ENCODE peak calls at places on chromosomes 7 and 10, in seven cellular contexts. A is fibroblast of lung; R is epithelial cell of esophagus; E is Ammon's horn; D is stimulated activated CD8-positive, alpha-beta memory T cell treated with anti-CD3 and anti-CD28 coated beads, Interleukin-15, amount 100 ng/mL, for 48 hours; U is cardiac muscle cell; O is pancreas. G is an unnamed sample.

GRCh38 chr7:82699773-82700186 is 256.2 kb upstream of the CACNA2D1 start:
- DNase-seq in O (no peak), R (peak; percentile 94), D (no peak), U (no peak), E (no peak), A (peak; percentile 81), G (peak; percentile 97)

GRCh38 chr7:101950450-101951119 is 133.2 kb downstream of the CUX1 start:
- DNase-seq in U (no peak), D (no peak), A (peak; percentile 71), O (no peak), R (no peak), E (no peak), G (no peak)

GRCh38 chr7:120168066-120168465 is 104.9 kb upstream of the KCND2 start:
- DNase-seq in U (no peak), D (no peak), E (no peak), O (no peak), A (peak; percentile 7), R (peak; percentile 60), G (no peak)

GRCh38 chr7:117582219-117582704 is 102.4 kb downstream of the CFTR start:
- DNase-seq in U (peak; percentile 62), D (no peak), R (peak; percentile 58), O (no peak), E (no peak), A (peak; percentile 92), G (peak; percentile 35)

GRCh38 chr10:72540193-72540807 is 85.6 kb downstream of the MICU1 start:
- DNase-seq in U (no peak), D (no peak), O (no peak), A (no peak), R (no peak), E (no peak), G (peak; percentile 8)

GRCh38 chr7:76330673-76331072 is 28.1 kb downstream of the YWHAG start:
- DNase-seq in O (no peak), E (no peak), A (no peak), U (no peak), R (no peak), D (no peak), G (no peak)

GRCh38 chr7:151673216-151673615 is 153.5 kb upstream of the RHEB start:
- DNase-seq in A (no peak), E (no peak), R (no peak), D (no peak), O (no peak), U (peak; percentile 32), G (no peak)

GRCh38 chr7:23205861-23206510 is 24.1 kb downstream of the NUP42 start:
- DNase-seq in A (peak; percentile 10), D (no peak), O (no peak), R (peak; percentile 23), E (no peak), U (no peak), G (peak; percentile 84)

GRCh38 chr10:93997546-93997945 is 3.8 kb downstream of the PLCE1 start:
- DNase-seq in E (no peak), A (no peak), D (no peak), U (no peak), O (no peak), R (no peak), G (no peak)

GRCh38 chr7:48887500-48887899 is 36.8 kb upstream of the CDC14C start:
- DNase-seq in R (peak; percentile 56), E (peak; percentile 18), D (no peak), O (no peak), A (peak; percentile 41), U (no peak), G (peak; percentile 69)

GRCh38 chr10:69472544-69472943 is 21.3 kb downstream of the TSPAN15 start:
- DNase-seq in D (no peak), O (no peak), R (no peak), U (no peak), A (no peak), E (no peak), G (no peak)

GRCh38 chr7:129433823-129434171 is 435 bp upstream of the STRIP2 start:
- DNase-seq in U (no peak), E (no peak), D (no peak), O (no peak), R (no peak), A (no peak), G (peak; percentile 95)

GRCh38 chr7:70374772-70375533 is 757.0 kb upstream of the GALNT17 start:
- DNase-seq in O (no peak), D (no peak), E (no peak), A (peak; percentile 43), U (no peak), R (no peak), G (no peak)

GRCh38 chr10:12720217-12720981 is 281.1 kb downstream of the CCDC3 start:
- DNase-seq in E (peak; percentile 48), U (no peak), D (peak; percentile 58), R (peak; percentile 98), A (peak; percentile 99), O (peak; percentile 86), G (peak; percentile 93)

GRCh38 chr7:114548081-114548480 is 133.5 kb downstream of the FOXP2 start:
- DNase-seq in A (no peak), E (no peak), O (no peak), R (no peak), D (no peak), U (no peak), G (no peak)

GRCh38 chr10:44362866-44363711 is 21.8 kb downstream of the CXCL12 start:
- DNase-seq in R (no peak), A (no peak), O (peak; percentile 42), D (no peak), E (no peak), U (no peak), G (no peak)

GRCh38 chr10:131946321-131946751 is 35.4 kb downstream of the BNIP3 start:
- DNase-seq in U (no peak), D (no peak), E (no peak), O (peak; percentile 44), A (peak; percentile 95), R (peak; percentile 73), G (no peak)

GRCh38 chr10:69710008-69710905 is 80.2 kb downstream of the FAM241B start:
- DNase-seq in R (no peak), O (no peak), U (no peak), D (no peak), A (no peak), E (no peak), G (no peak)

GRCh38 chr10:80412521-80412920 is 4.2 kb downstream of the PRXL2A start:
- DNase-seq in R (no peak), U (no peak), E (no peak), O (no peak), A (no peak), D (no peak), G (peak; percentile 6)

GRCh38 chr7:1260236-1260635 is 27.6 kb downstream of the UNCX start:
- DNase-seq in A (no peak), O (no peak), R (no peak), E (no peak), D (no peak), U (no peak), G (no peak)

G was measured in DMS53.